ENCODE peak calls at places on chromosomes 2 and 18, in five cellular contexts. A is ELF-1, R is T-cell, L is coronary artery, B is colonic mucosa. S is an unnamed sample.

GRCh38 chr2:124333789-124334188 is 308.7 kb downstream of the CNTNAP5 start:
- DNase-seq in A (no peak), L (no peak), B (no peak), R (no peak), S (no peak)

GRCh38 chr2:10592652-10593051 is 97.1 kb downstream of the NOL10 start:
- DNase-seq in A (no peak), L (no peak), R (no peak), B (no peak), S (no peak)

GRCh38 chr2:54805255-54805654 is 81.8 kb downstream of the EML6 start:
- DNase-seq in B (no peak), A (no peak), L (no peak), R (no peak), S (no peak)

GRCh38 chr2:30204281-30204680 is 27.1 kb upstream of the LBH start:
- DNase-seq in B (no peak), R (no peak), A (no peak), L (no peak), S (no peak)

GRCh38 chr2:101309211-101309700 is 755 bp upstream of the RNF149 start:
- DNase-seq in B (no peak), L (no peak), A (no peak), R (no peak), S (no peak)

GRCh38 chr2:170815746-170816498 is 765 bp upstream of the GAD1 start:
- DNase-seq in A (peak; percentile 94), R (peak; percentile 51), L (no peak), B (peak; percentile 69), S (no peak)

GRCh38 chr2:149330127-149331022 is at the start of gene LYPD6:
- DNase-seq in B (peak; percentile 79), R (no peak), L (no peak), A (peak; percentile 76), S (peak; percentile 83)

GRCh38 chr2:215371915-215372897 is 60.3 kb downstream of the ATIC start:
- DNase-seq in L (no peak), A (no peak), R (no peak), B (no peak), S (no peak)

GRCh38 chr18:9989481-9989880 is 75.7 kb downstream of the VAPA start:
- DNase-seq in A (no peak), B (peak; percentile 10), L (no peak), R (no peak), S (no peak)

GRCh38 chr2:181374741-181375675 is 82.2 kb upstream of the ITGA4 start:
- DNase-seq in B (no peak), A (no peak), R (no peak), L (no peak), S (no peak)

GRCh38 chr18:31497404-31497710 is 620 bp upstream of the DSG2 start:
- DNase-seq in A (no peak), R (no peak), B (no peak), L (no peak), S (no peak)

GRCh38 chr2:46439582-46439981 is 39.8 kb upstream of the TMEM247 start:
- DNase-seq in L (no peak), B (no peak), R (peak; percentile 21), A (no peak), S (peak; percentile 20)

GRCh38 chr18:12306752-12307151 is 1.3 kb upstream of the TUBB6 start:
- DNase-seq in B (no peak), A (no peak), L (peak; percentile 64), R (no peak), S (no peak)

GRCh38 chr2:184611221-184612085 is 13.1 kb downstream of the ZNF804A start:
- DNase-seq in R (no peak), L (no peak), A (no peak), B (no peak), S (no peak)

GRCh38 chr2:24050041-24050655 is 607 bp downstream of the FKBP1B start:
- DNase-seq in A (peak; percentile 47), B (peak; percentile 28), L (no peak), R (no peak), S (peak; percentile 48)

GRCh38 chr2:205407984-205408383 is 274.3 kb upstream of the NRP2 start:
- DNase-seq in L (no peak), R (no peak), B (no peak), A (no peak), S (no peak)

GRCh38 chr2:48006094-48006493 is 99.8 kb upstream of the FBXO11 start:
- DNase-seq in R (no peak), A (no peak), L (no peak), B (no peak), S (no peak)

GRCh38 chr2:41194235-41194634 is 742.3 kb upstream of the SLC8A1 start:
- DNase-seq in B (no peak), A (no peak), L (no peak), R (no peak), S (no peak)

GRCh38 chr2:128510701-128511100 is 192.0 kb upstream of the HS6ST1 start:
- DNase-seq in L (no peak), R (no peak), A (no peak), B (no peak), S (no peak)

GRCh38 chr2:72827999-72828646 is 2.3 kb upstream of the EXOC6B start:
- DNase-seq in B (no peak), A (no peak), L (no peak), R (no peak), S (no peak)

GRCh38 chr2:225556461-225556860 is 157.0 kb downstream of the NYAP2 start:
- DNase-seq in L (no peak), B (no peak), R (no peak), A (no peak), S (no peak)

GRCh38 chr2:126704434-126705165 is 48.6 kb downstream of the GYPC start:
- DNase-seq in L (no peak), R (no peak), A (no peak), B (no peak), S (no peak)

GRCh38 chr2:44210362-44210761 is 41.7 kb downstream of the PPM1B start:
- DNase-seq in A (no peak), B (no peak), R (no peak), L (no peak), S (no peak)

GRCh38 chr2:121335294-121336290 is 50.6 kb upstream of the TFCP2L1 start:
- DNase-seq in B (no peak), A (no peak), R (no peak), L (peak; percentile 59), S (no peak)

GRCh38 chr18:78978336-78979057 is 1.1 kb upstream of the SALL3 start:
- DNase-seq in A (peak; percentile 66), B (no peak), L (no peak), R (no peak), S (no peak)